ENCODE peak calls at places on chromosomes 13 and 19, in six cellular contexts. W is substantia nigra, L is skeletal muscle cell, J is upper lobe of right lung, H is NCI-H1105, V is fibroblast of villous mesenchyme. Q is an unnamed sample.

GRCh38 chr19:49801966-49802661 is 11.0 kb downstream of the FUZ start:
- DNase-seq in W (peak; percentile 88), H (peak; percentile 67), L (peak; percentile 59), V (peak; percentile 87), J (no peak), Q (no peak)

GRCh38 chr19:46251415-46251814 is 21.9 kb downstream of the IGFL1 start:
- DNase-seq in W (no peak), H (no peak), L (no peak), J (no peak), V (no peak), Q (no peak)

GRCh38 chr13:84658881-84659661 is 776.8 kb upstream of the SLITRK1 start:
- DNase-seq in L (no peak), H (no peak), V (no peak), W (no peak), J (no peak), Q (no peak)

GRCh38 chr19:4567584-4568071 is 8.1 kb upstream of the SEMA6B start:
- DNase-seq in J (peak; percentile 84), W (no peak), L (no peak), H (no peak), V (peak; percentile 74), Q (peak; percentile 28)

GRCh38 chr13:22451345-22451744 is 729.4 kb upstream of the SGCG start:
- DNase-seq in H (no peak), J (no peak), W (no peak), L (peak; percentile 60), V (peak; percentile 64), Q (peak; percentile 32)

GRCh38 chr13:33323766-33324525 is 38.4 kb upstream of the STARD13 start:
- DNase-seq in V (no peak), W (no peak), H (no peak), L (no peak), J (no peak), Q (no peak)

GRCh38 chr13:34719060-34719875 is 222.8 kb upstream of the NBEA start:
- DNase-seq in H (no peak), L (no peak), V (no peak), W (no peak), J (no peak), Q (peak; percentile 10)

GRCh38 chr13:74062933-74063332 is 71.3 kb downstream of the KLF12 start:
- DNase-seq in L (peak; percentile 43), J (no peak), V (peak; percentile 48), W (peak; percentile 17), H (no peak), Q (no peak)

GRCh38 chr19:58558623-58559274 is 338 bp upstream of the UBE2M start:
- DNase-seq in W (no peak), L (peak; percentile 92), J (peak; percentile 100), V (peak; percentile 99), H (no peak), Q (no peak)

GRCh38 chr13:72970956-72971355 is 87.8 kb upstream of the KLF5 start:
- DNase-seq in L (no peak), V (no peak), H (no peak), J (no peak), W (no peak), Q (no peak)

GRCh38 chr13:95275322-95276118 is 25.7 kb downstream of the ABCC4 start:
- DNase-seq in V (peak; percentile 80), L (no peak), H (peak; percentile 29), J (no peak), W (no peak), Q (peak; percentile 3)

GRCh38 chr19:58033741-58034475 is at the start of gene ZSCAN1:
- DNase-seq in V (peak; percentile 68), H (no peak), L (peak; percentile 59), J (no peak), W (peak; percentile 98), Q (no peak)

GRCh38 chr19:18932216-18932841 is 8.7 kb downstream of the HOMER3 start:
- DNase-seq in W (peak; percentile 63), V (peak; percentile 56), H (no peak), L (no peak), J (peak; percentile 87), Q (no peak)

GRCh38 chr13:50222569-50223332 is 207.5 kb downstream of the KCNRG start:
- DNase-seq in H (peak; percentile 21), L (peak; percentile 82), J (peak; percentile 83), V (peak; percentile 90), W (peak; percentile 36), Q (no peak)

GRCh38 chr13:55000844-55001243 is 1972.2 kb downstream of the OLFM4 start:
- DNase-seq in J (no peak), V (no peak), L (no peak), W (no peak), H (no peak), Q (no peak)

GRCh38 chr19:10292206-10292788 is 2.5 kb downstream of the ICAM5 start:
- DNase-seq in L (peak; percentile 30), H (no peak), J (peak; percentile 96), V (peak; percentile 86), W (peak; percentile 31), Q (peak; percentile 52)

GRCh38 chr19:41537789-41538188 is 38.2 kb upstream of the CEACAM21 start:
- DNase-seq in H (no peak), J (no peak), V (peak; percentile 27), W (no peak), L (no peak), Q (no peak)

GRCh38 chr13:40517486-40518311 is 148.7 kb downstream of the FOXO1 start:
- DNase-seq in J (no peak), W (no peak), L (no peak), H (no peak), V (no peak), Q (no peak)

GRCh38 chr19:51586103-51586728 is 15.1 kb downstream of the ZNF175 start:
- DNase-seq in H (no peak), V (no peak), L (no peak), J (no peak), W (no peak), Q (no peak)

GRCh38 chr13:46516624-46517318 is 36.2 kb upstream of the LRCH1 start:
- DNase-seq in H (peak; percentile 37), V (no peak), J (no peak), W (no peak), L (peak; percentile 76), Q (peak; percentile 27)

GRCh38 chr13:58960909-58961308 is 1202.8 kb downstream of the DIAPH3 start:
- DNase-seq in W (no peak), L (peak; percentile 3), J (no peak), H (peak; percentile 10), V (no peak), Q (peak; percentile 11)

GRCh38 chr19:47699360-47699917 is 13.8 kb upstream of the EHD2 start:
- DNase-seq in W (peak; percentile 23), V (peak; percentile 36), L (no peak), H (no peak), J (no peak), Q (peak; percentile 4)

Q was measured in NCI-H345.